ENCODE peak calls at places on chromosomes 2 and 18, in ten cellular contexts. A is mucosa of descending colon; C is cardiac fibroblast; H is GM19239; I is kidney; Q is stimulated activated CD4-positive, alpha-beta T cell treated with anti-CD3 and anti-CD28 coated beads, Interleukin-2, amount 100 ng/mL, for 48 hours; Z is Ammon's horn; S is activated naive CD8-positive, alpha-beta T cell treated with anti-CD3 and anti-CD28 coated beads, Interleukin-2, amount 50 U/mL, for 24 hours; R is left cardiac atrium; W is activated CD8-positive, alpha-beta memory T cell treated with anti-CD3 and anti-CD28 coated beads for 24 hours. P is an unnamed sample.

GRCh38 chr2:11446733-11447248 is 19.2 kb downstream of the E2F6 start:
- DNase-seq in S (peak), I (peak), C (peak), H (peak), Q (peak), A (peak), W (peak), Z (peak), R (peak), P (peak)

GRCh38 chr2:189188446-189188845 is 8.9 kb upstream of the COL5A2 start:
- DNase-seq in W (no peak), S (no peak), C (no peak), H (no peak), I (no peak), A (no peak), Q (no peak), Z (no peak), R (no peak), P (no peak)

GRCh38 chr18:59268722-59269562 is 4.3 kb downstream of the RAX start:
- DNase-seq in S (peak), Q (peak), W (peak), R (peak), Z (no peak), I (peak), A (peak), H (no peak), C (no peak), P (no peak)

GRCh38 chr2:226413498-226414130 is 386.0 kb downstream of the IRS1 start:
- DNase-seq in W (no peak), C (no peak), Q (no peak), Z (no peak), H (no peak), I (no peak), R (no peak), A (no peak), S (no peak), P (no peak)

GRCh38 chr2:44358498-44358897 is 2.8 kb downstream of the PREPL start:
- DNase-seq in A (peak), S (peak), W (peak), Q (no peak), I (no peak), C (peak), Z (peak), R (no peak), H (peak), P (no peak)

GRCh38 chr18:73891572-73892421 is 255.8 kb downstream of the FBXO15 start:
- DNase-seq in H (no peak), Z (no peak), A (no peak), W (no peak), S (no peak), I (no peak), R (no peak), C (no peak), Q (no peak), P (no peak)

GRCh38 chr18:10488022-10488421 is 33.6 kb downstream of the APCDD1 start:
- DNase-seq in H (no peak), S (no peak), Q (no peak), I (no peak), C (no peak), Z (no peak), W (no peak), R (no peak), A (no peak), P (no peak)

GRCh38 chr2:181813963-181814565 is 77.5 kb upstream of the ITPRID2 start:
- DNase-seq in Z (no peak), S (no peak), R (no peak), Q (no peak), I (no peak), H (no peak), A (no peak), W (no peak), C (peak), P (no peak)

GRCh38 chr2:121093735-121094520 is 191.1 kb downstream of the TFCP2L1 start:
- DNase-seq in I (no peak), Z (no peak), H (no peak), S (no peak), R (no peak), Q (no peak), A (no peak), C (peak), W (no peak), P (no peak)

GRCh38 chr18:46335551-46336059 is 231.4 kb downstream of the HAUS1 start:
- DNase-seq in Q (no peak), R (no peak), S (no peak), H (no peak), C (no peak), A (no peak), I (no peak), Z (no peak), W (no peak), P (no peak)

P was measured in AG09319.